ENCODE peak calls at places on chromosomes 12 and 14, in seven cellular contexts. X, W, O, Z, N, A and V are unnamed samples.

GRCh38 chr12:27291862-27292261 is 40.8 kb upstream of the BMAL2 start:
- DNase-seq in N (no peak), A (no peak), X (no peak), W (no peak), Z (no peak), O (no peak), V (no peak)

GRCh38 chr12:72226510-72226909 is 45.7 kb upstream of the TRHDE start:
- DNase-seq in W (no peak), O (no peak), A (no peak), N (no peak), X (no peak), Z (no peak), V (no peak)

GRCh38 chr12:72522411-72522810 is 250.2 kb downstream of the TRHDE start:
- DNase-seq in X (peak; percentile 50), O (no peak), N (no peak), A (no peak), W (no peak), Z (no peak), V (no peak)

GRCh38 chr14:66495214-66496098 is 9.3 kb downstream of the CCDC196 start:
- DNase-seq in N (no peak), W (peak; percentile 68), O (peak; percentile 31), X (peak; percentile 71), Z (peak; percentile 32), A (peak; percentile 66), V (peak; percentile 68)

GRCh38 chr12:103799504-103800251 is 41.4 kb downstream of the NT5DC3 start:
- DNase-seq in N (no peak), W (peak; percentile 36), X (peak; percentile 68), Z (no peak), O (no peak), A (peak; percentile 84), V (peak; percentile 61)

GRCh38 chr12:52070243-52070925 is 606 bp downstream of the ATG101 start:
- DNase-seq in X (no peak), A (no peak), N (no peak), O (no peak), Z (no peak), W (peak; percentile 34), V (peak; percentile 59)

GRCh38 chr12:64946132-64946829 is 121.8 kb downstream of the TBC1D30 start:
- DNase-seq in X (peak; percentile 7), W (no peak), N (no peak), A (no peak), Z (peak; percentile 11), O (no peak), V (peak; percentile 11)

GRCh38 chr12:12885060-12885792 is 6.1 kb upstream of the GPRC5A start:
- DNase-seq in N (peak; percentile 61), Z (no peak), O (peak; percentile 69), X (no peak), W (peak; percentile 74), A (no peak), V (no peak)

GRCh38 chr12:104718581-104718980 is 239.5 kb downstream of the SLC41A2 start:
- DNase-seq in A (no peak), X (peak; percentile 34), O (no peak), W (no peak), N (no peak), Z (no peak), V (no peak)

GRCh38 chr12:22256634-22257033 is 77.9 kb downstream of the ST8SIA1 start:
- DNase-seq in N (no peak), W (no peak), O (no peak), X (no peak), Z (no peak), A (no peak), V (peak; percentile 35)

GRCh38 chr12:77133566-77133965 is 68.2 kb upstream of the E2F7 start:
- DNase-seq in N (peak; percentile 80), A (peak; percentile 20), Z (peak; percentile 59), O (peak; percentile 71), X (peak; percentile 65), W (peak; percentile 70), V (peak; percentile 65)

GRCh38 chr14:65170768-65171251 is 68.5 kb upstream of the MAX start:
- DNase-seq in X (peak; percentile 81), W (peak; percentile 88), A (peak; percentile 54), N (peak; percentile 74), Z (no peak), O (peak; percentile 76), V (peak; percentile 80)

DNA sequence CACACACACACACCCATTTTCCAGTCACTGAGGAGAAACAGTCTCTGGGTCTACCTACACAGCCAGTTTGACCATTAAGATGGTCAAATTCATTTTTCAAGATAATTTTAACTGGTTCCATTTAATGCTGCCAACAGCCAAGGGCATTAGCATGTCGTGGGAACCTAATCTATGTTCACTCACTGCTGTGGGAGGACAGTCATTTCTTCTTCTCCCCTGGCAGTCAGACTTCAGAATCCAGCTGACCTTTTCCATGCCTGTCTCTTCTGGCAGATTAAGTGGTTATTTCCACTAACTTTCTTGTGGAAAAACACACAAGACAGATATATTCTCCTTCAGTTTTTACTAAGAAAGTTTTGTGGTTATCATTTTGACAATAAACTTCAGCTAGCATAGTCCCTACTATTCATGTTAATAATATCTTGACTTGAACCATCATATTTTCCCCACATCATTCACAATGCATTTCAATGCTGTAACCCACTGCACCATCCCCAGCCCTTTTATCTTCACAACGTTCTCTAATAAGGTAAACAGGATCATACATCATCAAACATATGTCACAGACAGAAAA is 82.2 kb downstream of the DAD1 start:
- DNase-seq in O (no peak), Z (no peak), N (no peak), W (no peak), X (no peak), A (no peak), V (peak; percentile 42)
- H2AK5ac ChIP-seq in O (no peak overlapping the region), Z (no peak overlapping the region), N (no peak overlapping the region), W (no peak overlapping the region), X (no peak overlapping the region), A (no peak overlapping the region), V (no peak overlapping the region)

DNA sequence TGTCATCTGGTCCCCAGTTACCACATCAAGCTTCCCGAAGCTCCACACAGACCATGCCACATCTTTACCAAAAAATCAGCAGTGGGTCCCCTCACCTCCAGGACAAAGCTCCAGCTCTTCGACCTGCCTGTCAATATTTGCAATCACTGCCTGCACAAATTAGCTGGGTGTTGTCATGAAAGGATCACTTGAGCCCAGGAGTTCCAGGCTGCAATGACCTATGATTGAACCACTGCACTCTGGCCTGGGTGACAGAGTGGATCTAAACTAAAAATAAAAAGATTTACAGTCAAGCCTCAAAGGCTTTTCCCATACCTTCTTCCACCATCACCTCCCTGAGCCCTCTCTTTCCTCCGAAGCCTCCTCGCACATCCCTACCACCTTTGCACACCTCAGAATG is 7.2 kb downstream of the CD4 start:
- DNase-seq in W (no peak), Z (no peak), X (no peak), N (no peak), O (no peak), A (no peak), V (no peak)
- H2BK5ac ChIP-seq in W (no peak overlapping the region), Z (peak overlapping the region; percentile 13), X (no peak overlapping the region), N (no peak overlapping the region), O (no peak overlapping the region), A (no peak overlapping the region), V (no peak overlapping the region)

GRCh38 chr14:103623308-103623707 is 5.7 kb upstream of the KLC1 start:
- DNase-seq in A (no peak), Z (no peak), W (no peak), X (no peak), N (no peak), O (no peak), V (no peak)
- H2BK120ac ChIP-seq in A (no peak overlapping the region), Z (no peak overlapping the region), W (no peak overlapping the region), X (no peak overlapping the region), N (no peak overlapping the region), O (no peak overlapping the region), V (no peak overlapping the region)

GRCh38 chr14:35144029-35144428 is 21.7 kb downstream of the PRORP start:
- DNase-seq in N (no peak), A (no peak), O (no peak), X (no peak), Z (no peak), W (no peak), V (no peak)

GRCh38 chr14:35134329-35135123 is 12.2 kb downstream of the PRORP start:
- DNase-seq in Z (no peak), A (no peak), N (no peak), X (no peak), W (no peak), O (no peak), V (no peak)

GRCh38 chr14:35133542-35134328 is 11.4 kb downstream of the PRORP start:
- DNase-seq in O (no peak), X (no peak), N (no peak), A (peak; percentile 47), Z (no peak), W (peak; percentile 7), V (no peak)

GRCh38 chr14:35140718-35141581 is 18.6 kb downstream of the PRORP start:
- DNase-seq in Z (no peak), X (peak; percentile 52), A (peak; percentile 75), N (no peak), W (peak; percentile 13), O (no peak), V (peak; percentile 45)

GRCh38 chr14:35138585-35138984 is 16.2 kb downstream of the PRORP start:
- DNase-seq in X (no peak), N (no peak), A (no peak), O (no peak), W (no peak), Z (no peak), V (no peak)
- H2AK5ac ChIP-seq in X (no peak overlapping the region), N (no peak overlapping the region), A (no peak overlapping the region), O (no peak overlapping the region), W (no peak overlapping the region), Z (no peak overlapping the region), V (no peak overlapping the region)

GRCh38 chr12:68234140-68234539 is 8.5 kb upstream of the IL26 start:
- DNase-seq in O (no peak), A (no peak), N (no peak), W (no peak), X (no peak), Z (no peak), V (no peak)

GRCh38 chr12:68231707-68232106 is 6.1 kb upstream of the IL26 start:
- DNase-seq in A (no peak), O (no peak), X (no peak), W (no peak), Z (no peak), N (no peak), V (no peak)

GRCh38 chr12:68229956-68230355 is 4.3 kb upstream of the IL26 start:
- DNase-seq in Z (no peak), O (no peak), A (no peak), N (no peak), X (no peak), W (no peak), V (no peak)

GRCh38 chr12:68233498-68233897 is 7.9 kb upstream of the IL26 start:
- DNase-seq in O (no peak), W (peak; percentile 82), A (no peak), Z (no peak), N (no peak), X (no peak), V (no peak)

GRCh38 chr12:68231229-68231628 is 5.6 kb upstream of the IL26 start:
- DNase-seq in W (no peak), A (no peak), X (no peak), O (no peak), N (no peak), Z (no peak), V (no peak)
- H2BK5ac ChIP-seq in W (no peak overlapping the region), A (no peak overlapping the region), X (no peak overlapping the region), O (no peak overlapping the region), N (no peak overlapping the region), Z (no peak overlapping the region), V (no peak overlapping the region)